ENCODE peak calls at places on chromosomes 3 and 15, in four cellular contexts. H is astrocyte of the cerebellum, T is RWPE2, P is fibroblast of the aortic adventitia. W is an unnamed sample.

GRCh38 chr3:188092648-188093047 is 61.3 kb upstream of the LPP start:
- DNase-seq in T (no peak), P (no peak), H (no peak), W (no peak)

GRCh38 chr3:177181418-177181817 is 15.9 kb downstream of the TBL1XR1 start:
- DNase-seq in H (no peak), T (no peak), P (no peak), W (no peak)

GRCh38 chr3:134239538-134239937 is 11.1 kb downstream of the RYK start:
- DNase-seq in P (no peak), H (no peak), T (no peak), W (no peak)

GRCh38 chr3:151203053-151203420 is at the start of gene GPR171:
- DNase-seq in P (no peak), H (no peak), T (no peak), W (no peak)

GRCh38 chr15:62684143-62684808 is 358.3 kb upstream of the TPM1 start:
- DNase-seq in P (no peak), T (no peak), H (no peak), W (no peak)

GRCh38 chr3:123817413-123817812 is 66.7 kb downstream of the MYLK start:
- DNase-seq in H (no peak), T (no peak), P (peak; percentile 47), W (no peak)

GRCh38 chr3:29758108-29759020 is 477.5 kb downstream of the RBMS3 start:
- DNase-seq in H (peak; percentile 83), P (peak; percentile 93), T (no peak), W (peak; percentile 80)

GRCh38 chr3:31288641-31289100 is 244.1 kb upstream of the STT3B start:
- DNase-seq in H (peak; percentile 37), P (no peak), T (peak; percentile 90), W (no peak)

GRCh38 chr3:57784089-57784735 is 28.1 kb downstream of the SLMAP start:
- DNase-seq in P (no peak), T (no peak), H (no peak), W (no peak)

GRCh38 chr3:53114412-53115074 is 15.7 kb downstream of the RFT1 start:
- DNase-seq in T (no peak), H (no peak), P (no peak), W (no peak)

GRCh38 chr3:4750306-4751056 is 228.8 kb upstream of the BHLHE40 start:
- DNase-seq in P (no peak), H (no peak), T (no peak), W (peak; percentile 75)

GRCh38 chr15:50744601-50745000 is 20.9 kb downstream of the SPPL2A start:
- DNase-seq in H (no peak), P (no peak), T (no peak), W (no peak)

GRCh38 chr15:52730163-52730562 is 51.0 kb upstream of the ATOSA start:
- DNase-seq in T (no peak), P (peak; percentile 19), H (no peak), W (no peak)

GRCh38 chr3:193572426-193572908 is 17.8 kb upstream of the ATP13A4 start:
- DNase-seq in P (peak; percentile 74), T (no peak), H (peak; percentile 50), W (peak; percentile 29)

GRCh38 chr15:70375006-70375409 is 277.3 kb upstream of the TLE3 start:
- DNase-seq in P (peak; percentile 27), T (peak; percentile 96), H (no peak), W (peak; percentile 3)

DNA sequence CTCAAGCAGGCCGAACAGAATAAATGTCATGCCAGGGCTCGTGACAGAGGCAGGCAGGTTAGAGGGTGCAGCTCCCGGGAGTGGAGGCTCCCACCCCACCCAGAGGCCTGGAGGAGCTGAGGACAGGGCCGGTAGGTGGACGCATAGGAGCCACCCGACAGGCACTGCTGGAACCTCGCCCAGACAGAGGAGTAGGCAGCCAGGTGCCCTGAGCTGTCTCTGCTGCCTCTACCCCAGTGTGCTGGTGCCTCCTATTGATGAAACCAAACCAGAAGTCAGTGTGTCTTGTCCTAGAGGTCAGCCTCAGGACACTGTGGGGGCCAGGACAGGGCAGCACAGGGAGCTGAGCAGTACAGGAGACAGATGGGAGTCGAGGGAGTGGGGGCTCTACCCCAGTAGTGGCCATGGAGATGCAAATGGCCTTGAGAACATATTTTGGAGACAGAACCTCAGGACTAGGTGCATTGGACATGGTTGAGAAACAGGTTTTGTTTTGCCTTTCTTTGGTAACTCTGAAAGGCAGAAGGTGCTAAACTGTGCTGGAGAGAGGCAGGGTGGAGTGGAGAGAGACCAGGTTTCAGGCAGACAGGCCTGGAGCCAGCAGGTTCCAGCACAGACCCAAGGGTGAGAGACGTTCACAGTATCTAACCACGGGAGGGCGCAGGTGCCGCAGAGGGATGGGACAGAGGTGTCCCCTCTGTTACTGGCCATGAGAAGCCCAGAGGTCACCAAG is 15.4 kb upstream of the KLF15 start:
- DNase-seq in T (peak; percentile 54), H (no peak), P (no peak), W (no peak)
- TF ChIP-seq CTCF in T (no peak), H (no peak), P (no peak), W (no peak)

GRCh38 chr15:26365077-26365476 is 407.8 kb downstream of the GABRB3 start:
- DNase-seq in H (no peak), T (no peak), P (no peak), W (no peak)
- H3K4me3 ChIP-seq in H (no peak overlapping the region), T (no peak overlapping the region), P (no peak overlapping the region), W (no peak overlapping the region)

DNA sequence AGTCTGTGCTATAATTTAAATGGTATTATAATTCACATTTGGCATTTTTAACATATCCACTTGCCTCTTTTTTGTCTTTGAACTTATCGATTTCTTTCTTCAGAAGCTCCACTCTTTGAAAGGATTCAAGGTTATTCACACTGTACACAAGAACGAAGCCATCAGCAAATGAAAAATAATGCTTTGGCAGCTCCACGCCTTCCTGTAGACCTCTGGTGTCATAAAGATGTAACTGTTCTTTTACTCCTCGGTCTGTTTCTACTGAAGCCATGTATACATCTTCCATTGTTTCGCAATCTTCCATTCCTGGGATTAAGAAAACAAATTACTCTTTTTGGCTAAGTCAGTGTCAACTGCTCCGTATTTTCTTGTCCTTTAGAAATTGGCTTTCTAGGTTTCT is 16.0 kb downstream of the NKIRAS1 start:
- DNase-seq in P (no peak), T (no peak), H (no peak), W (no peak)
- TF ChIP-seq CTCF in P (no peak), T (no peak), H (no peak), W (no peak)

DNA sequence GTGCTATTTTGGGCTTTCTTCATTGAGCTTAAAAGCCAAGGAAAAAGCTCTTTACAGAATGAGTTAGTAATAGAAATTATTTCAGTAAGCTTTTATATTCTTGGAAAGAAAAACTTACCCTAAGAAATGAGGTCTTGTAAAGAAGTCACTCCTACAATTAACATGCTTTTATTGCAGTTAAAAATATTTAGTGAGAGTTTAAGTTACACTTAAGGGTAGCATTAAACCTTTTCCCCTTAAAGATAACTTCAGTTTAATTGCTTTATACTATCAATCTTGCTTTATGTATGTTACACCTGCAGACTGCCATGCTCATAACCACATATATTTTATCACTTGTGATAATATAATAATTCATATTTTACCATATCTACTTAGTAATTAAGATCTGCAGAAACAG is 426.2 kb downstream of the PLCL2 start:
- DNase-seq in T (no peak), H (no peak), P (no peak), W (no peak)
- H3K4me3 ChIP-seq in T (no peak overlapping the region), H (no peak overlapping the region), P (no peak overlapping the region), W (no peak overlapping the region)

DNA sequence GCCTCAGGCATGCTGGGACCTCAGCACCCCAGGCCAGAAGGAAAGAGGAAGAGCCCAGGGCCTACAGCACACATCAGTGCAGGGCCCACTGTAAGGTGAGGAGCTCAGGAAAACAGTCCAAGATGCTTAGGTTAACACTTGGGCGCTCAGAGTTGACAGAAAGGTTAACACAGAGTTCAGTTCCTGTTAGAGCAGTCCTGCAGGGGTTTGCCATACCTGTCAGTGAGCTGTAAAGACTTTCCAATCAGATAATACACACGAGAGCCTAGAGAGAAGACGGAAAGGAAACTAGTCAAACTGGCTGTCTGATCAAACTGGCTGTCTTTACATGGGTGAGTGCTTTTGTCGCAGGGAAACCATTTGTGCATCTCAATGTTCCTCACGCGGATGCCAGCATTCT is 61.4 kb upstream of the ARHGEF26 start:
- DNase-seq in P (no peak), H (no peak), T (no peak), W (no peak)
- TF ChIP-seq CTCF in P (no peak), H (no peak), T (no peak), W (no peak)

GRCh38 chr3:102178817-102179216 is 256.0 kb upstream of the ZPLD1 start:
- DNase-seq in T (no peak), H (no peak), P (no peak), W (no peak)
- H3K4me3 ChIP-seq in T (no peak overlapping the region), H (no peak overlapping the region), P (no peak overlapping the region), W (no peak overlapping the region)

GRCh38 chr15:101128696-101129095 is 123.2 kb downstream of the CHSY1 start:
- DNase-seq in T (no peak), H (no peak), P (no peak), W (no peak)

GRCh38 chr15:101124731-101125558 is 126.9 kb downstream of the CHSY1 start:
- DNase-seq in H (peak; percentile 83), T (no peak), P (peak; percentile 82), W (peak; percentile 94)

GRCh38 chr15:101128191-101128590 is 123.7 kb downstream of the CHSY1 start:
- DNase-seq in P (peak; percentile 97), H (peak; percentile 98), T (no peak), W (peak; percentile 96)

GRCh38 chr15:101127503-101128076 is 124.3 kb downstream of the CHSY1 start:
- DNase-seq in P (peak; percentile 99), H (peak; percentile 99), T (peak; percentile 93), W (peak; percentile 88)

DNA sequence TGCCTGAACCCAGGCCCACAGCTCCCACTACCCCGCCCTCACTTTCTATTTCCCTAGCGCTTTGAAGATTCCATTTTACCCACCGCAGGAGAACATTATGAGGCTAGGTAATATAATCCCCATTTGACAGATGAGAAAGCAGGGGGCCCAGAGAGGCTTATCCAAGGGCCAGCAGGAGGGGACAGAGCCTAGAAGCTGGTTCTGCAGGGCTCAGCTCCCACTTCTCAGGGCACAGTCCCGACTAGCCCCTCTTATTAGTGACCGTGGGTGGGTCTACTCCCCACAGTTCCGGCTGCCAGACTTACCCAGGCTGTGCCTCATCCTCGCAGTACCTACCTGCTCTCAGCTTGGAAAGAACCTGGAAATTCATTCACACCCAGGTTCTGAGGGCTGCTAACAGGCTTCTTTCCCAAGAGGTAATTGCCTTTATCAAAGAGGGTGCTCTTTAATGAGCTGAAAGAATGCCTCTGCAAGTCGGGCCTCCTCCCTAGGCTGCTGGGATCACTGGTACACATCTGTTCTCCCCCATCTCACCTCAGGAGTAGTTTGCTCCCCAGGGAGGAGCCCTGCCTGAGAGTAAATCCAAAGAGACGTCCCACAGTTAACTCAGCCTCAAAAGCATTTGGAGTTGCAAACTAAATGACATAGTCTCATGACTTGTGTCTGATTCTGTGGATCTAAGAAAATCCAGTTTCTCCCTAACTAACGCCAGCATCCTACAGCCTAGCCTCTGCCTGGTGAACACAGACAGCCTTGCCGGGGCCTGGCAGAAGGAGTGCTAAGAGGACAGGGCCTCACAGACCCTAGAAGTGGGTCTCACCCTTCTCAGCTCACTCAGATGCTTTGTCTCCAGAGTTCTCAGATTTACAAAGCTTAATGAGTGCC is 125.0 kb downstream of the CHSY1 start:
- DNase-seq in T (no peak), P (peak; percentile 77), H (peak; percentile 31), W (no peak)
- TF ChIP-seq CTCF in T (no peak), P (no peak), H (no peak), W (no peak)

W was measured in AG09309.